ENCODE peak calls at places on chromosomes 6 and 20, in five cellular contexts. W is CD8-positive, alpha-beta T cell; F is H9; L is fibroblast of the aortic adventitia; Z is A673. I is an unnamed sample.

GRCh38 chr6:12572884-12573824 is 143.4 kb upstream of the PHACTR1 start:
- DNase-seq in W (no peak), F (peak), L (peak), Z (peak), I (no peak)

GRCh38 chr6:44667668-44668390 is 280.3 kb downstream of the CDC5L start:
- DNase-seq in W (peak), F (peak), L (no peak), Z (no peak), I (peak)

GRCh38 chr6:37289931-37290330 is 32.0 kb upstream of the TMEM217 start:
- DNase-seq in W (peak), F (no peak), L (no peak), Z (peak), I (no peak)

GRCh38 chr20:14445310-14445709 is 107.9 kb upstream of the FLRT3 start:
- DNase-seq in W (no peak), F (no peak), L (peak), Z (no peak), I (no peak)

GRCh38 chr20:2507875-2508630 is 662 bp downstream of the ZNF343 start:
- DNase-seq in W (no peak), F (no peak), L (peak), Z (peak), I (no peak)

GRCh38 chr6:151808331-151809241 is 1.1 kb downstream of the ESR1 start:
- DNase-seq in W (no peak), F (peak), L (no peak), Z (no peak), I (peak)

GRCh38 chr20:63102720-63103375 is 96.1 kb upstream of the BHLHE23 start:
- DNase-seq in W (peak), F (no peak), L (peak), Z (peak), I (peak)

GRCh38 chr6:56690519-56691200 is 48.0 kb upstream of the DST start:
- DNase-seq in W (no peak), F (no peak), L (peak), Z (peak), I (no peak)

GRCh38 chr20:41110930-41111577 is 26.3 kb upstream of the PLCG1 start:
- DNase-seq in W (no peak), F (no peak), L (no peak), Z (no peak), I (no peak)

GRCh38 chr6:32194825-32195651 is 2.6 kb upstream of the GPSM3 start:
- DNase-seq in W (peak), F (peak), L (peak), Z (peak), I (no peak)

GRCh38 chr6:32195902-32196681 is 3.6 kb upstream of the GPSM3 start:
- DNase-seq in W (peak), F (peak), L (peak), Z (peak), I (peak)

GRCh38 chr6:32194388-32194787 is 1.9 kb upstream of the GPSM3 start:
- DNase-seq in W (no peak), F (no peak), L (no peak), Z (no peak), I (no peak)

GRCh38 chr6:32196682-32197616 is 4.5 kb upstream of the GPSM3 start:
- DNase-seq in W (no peak), F (peak), L (peak), Z (no peak), I (no peak)

DNA sequence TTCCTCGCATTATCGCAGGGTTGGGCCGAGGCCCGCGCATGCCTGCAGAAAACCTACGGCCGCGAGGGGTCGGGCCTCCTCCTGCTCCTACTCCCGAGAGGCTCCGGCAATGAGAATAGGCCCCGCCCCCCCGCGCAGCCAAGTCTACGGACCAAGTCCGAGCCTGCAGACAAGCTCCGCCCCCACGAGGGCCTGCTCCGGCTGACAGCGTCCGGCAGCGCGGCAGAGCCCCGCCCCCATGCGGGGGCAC is 3.1 kb upstream of the GPSM3 start:
- DNase-seq in W (peak), F (peak), L (peak), Z (peak), I (peak)
- TF ChIP-seq CTCF in W (peak), F (peak), L (peak), Z (peak), I (peak)

DNA sequence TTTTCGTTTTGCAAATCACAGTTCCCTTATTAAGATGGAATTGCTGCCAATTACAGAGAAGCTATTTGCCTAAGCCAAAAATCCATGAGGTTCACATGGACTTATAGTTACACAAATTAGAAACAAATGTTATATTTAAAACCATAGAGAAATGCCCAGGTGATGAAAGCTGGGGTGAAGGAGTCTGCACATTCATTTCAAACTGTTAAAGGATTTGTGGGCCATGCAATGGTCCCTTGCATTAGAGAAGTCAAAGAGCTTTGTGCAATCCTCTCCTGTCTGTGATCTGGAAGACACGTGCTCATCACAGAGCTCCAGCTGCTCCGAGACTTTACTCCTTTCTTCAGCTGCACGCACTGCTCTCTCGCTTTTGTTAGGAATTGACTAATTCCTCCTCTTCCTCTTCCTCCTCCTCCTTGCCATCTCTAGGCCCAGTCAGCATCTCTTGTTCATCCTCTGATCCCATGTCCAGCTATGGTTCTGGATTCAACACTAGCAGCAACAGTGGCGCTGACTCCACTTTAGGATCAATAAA is 4.1 kb upstream of the AIF1 start:
- DNase-seq in W (no peak), F (no peak), L (no peak), Z (no peak), I (no peak)
- TF ChIP-seq CTCF in W (no peak), F (no peak), L (no peak), Z (no peak), I (no peak)

GRCh38 chr6:127550403-127550802 is 26.6 kb upstream of the C6orf58 start:
- DNase-seq in W (no peak), F (no peak), L (peak), Z (peak), I (no peak)

GRCh38 chr6:127547909-127548649 is 28.9 kb upstream of the C6orf58 start:
- DNase-seq in W (no peak), F (no peak), L (peak), Z (peak), I (no peak)

DNA sequence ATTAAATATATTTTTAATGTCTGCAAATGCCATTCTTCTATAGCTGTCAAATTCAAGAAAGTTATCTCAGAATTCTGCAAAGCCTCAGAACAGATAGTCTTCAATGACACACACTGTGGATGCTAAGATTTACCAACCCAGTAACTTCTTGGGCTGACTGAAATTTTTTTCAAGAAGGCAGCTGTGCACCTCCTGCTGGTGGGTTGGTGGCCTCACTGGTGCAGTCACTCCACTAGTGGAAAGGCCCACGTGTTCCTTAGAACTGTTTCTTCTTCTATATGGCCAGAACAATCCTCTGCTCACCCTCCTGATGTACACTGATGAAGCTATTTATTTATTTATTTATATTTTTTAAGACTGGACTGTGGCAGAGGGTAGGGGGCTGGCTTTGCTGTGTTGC is 28.1 kb upstream of the MTCL3 start:
- DNase-seq in W (no peak), F (no peak), L (no peak), Z (peak), I (no peak)
- TF ChIP-seq CTCF in W (no peak), F (peak), L (peak), Z (peak), I (no peak)

DNA sequence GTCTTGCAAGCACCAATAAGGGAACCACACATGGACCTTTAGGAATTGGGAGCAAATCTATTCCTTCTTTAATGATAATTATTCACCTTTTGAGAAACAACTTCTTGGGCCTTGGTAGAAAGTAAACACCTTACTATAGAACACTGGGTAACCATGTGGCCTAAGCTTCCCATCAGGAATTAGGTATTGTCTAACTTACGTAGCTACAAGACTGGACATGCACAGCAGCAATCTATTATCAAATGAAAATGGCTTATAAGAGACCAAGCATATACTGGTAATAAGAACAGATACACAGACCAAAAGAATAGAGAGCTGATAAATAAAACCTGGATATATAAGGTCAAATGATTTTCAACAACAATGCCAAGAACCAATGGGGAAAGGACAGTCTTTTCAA is 16.8 kb downstream of the TCP11 start:
- DNase-seq in W (no peak), F (no peak), L (no peak), Z (no peak), I (no peak)
- TF ChIP-seq CTCF in W (no peak), F (no peak), L (no peak), Z (no peak), I (no peak)

GRCh38 chr20:33232486-33233072 is 3.2 kb upstream of the BPIFA1 start:
- DNase-seq in W (no peak), F (no peak), L (no peak), Z (no peak), I (no peak)

GRCh38 chr20:33234050-33234449 is 1.7 kb upstream of the BPIFA1 start:
- DNase-seq in W (no peak), F (no peak), L (no peak), Z (no peak), I (no peak)

GRCh38 chr20:33231237-33231636 is 4.6 kb upstream of the BPIFA1 start:
- DNase-seq in W (no peak), F (no peak), L (no peak), Z (no peak), I (no peak)

GRCh38 chr20:33235696-33236095 is at the start of gene BPIFA1:
- DNase-seq in W (no peak), F (no peak), L (no peak), Z (no peak), I (no peak)

GRCh38 chr20:33233129-33233774 is 2.5 kb upstream of the BPIFA1 start:
- DNase-seq in W (no peak), F (peak), L (no peak), Z (no peak), I (no peak)
- TF ChIP-seq CTCF in W (no peak), F (peak), L (no peak), Z (no peak), I (no peak)

GRCh38 chr20:38550274-38550673 is 30.7 kb upstream of the ADIG start:
- DNase-seq in W (no peak), F (no peak), L (no peak), Z (peak), I (no peak)
- TF ChIP-seq CTCF in W (no peak), F (peak), L (no peak), Z (peak), I (no peak)

GRCh38 chr6:168648730-168649129 is 207.7 kb downstream of the SMOC2 start:
- DNase-seq in W (no peak), F (no peak), L (no peak), Z (peak), I (no peak)

GRCh38 chr6:168649209-168649608 is 208.2 kb downstream of the SMOC2 start:
- DNase-seq in W (no peak), F (no peak), L (no peak), Z (no peak), I (no peak)

GRCh38 chr6:168648240-168648639 is 207.3 kb downstream of the SMOC2 start:
- DNase-seq in W (no peak), F (no peak), L (no peak), Z (peak), I (no peak)

GRCh38 chr6:168647271-168647670 is 206.3 kb downstream of the SMOC2 start:
- DNase-seq in W (no peak), F (no peak), L (no peak), Z (no peak), I (no peak)

DNA sequence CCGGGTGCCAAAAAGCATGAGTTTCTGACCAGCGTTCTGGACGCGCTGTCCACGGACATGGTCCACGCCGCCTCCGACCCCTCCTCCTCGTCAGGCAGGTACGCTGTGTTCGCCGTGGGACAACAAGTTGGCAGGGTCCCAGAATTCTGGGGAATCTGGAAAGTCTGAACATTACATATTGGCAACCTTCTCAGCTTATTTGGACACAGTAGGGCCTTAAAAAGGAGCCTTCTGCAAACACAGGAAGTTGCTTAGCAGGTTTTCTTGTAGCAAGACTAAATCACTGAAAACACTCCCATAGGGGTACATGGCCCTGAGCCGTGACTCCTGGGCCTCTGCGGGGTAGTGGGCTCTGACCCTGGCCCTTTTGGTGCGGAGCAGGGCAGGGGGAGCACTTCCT is 209.7 kb downstream of the SMOC2 start:
- DNase-seq in W (no peak), F (no peak), L (no peak), Z (no peak), I (no peak)
- TF ChIP-seq CTCF in W (no peak), F (no peak), L (no peak), Z (no peak), I (no peak)

GRCh38 chr6:23181301-23182110 is 612.1 kb downstream of the HDGFL1 start:
- DNase-seq in W (no peak), F (no peak), L (no peak), Z (peak), I (peak)
- TF ChIP-seq CTCF in W (no peak), F (no peak), L (no peak), Z (no peak), I (no peak)

I was measured in glutamatergic neuron.